ENCODE peak calls at places on chromosomes 7 and 10, in seven cellular contexts. One of them, this sample, is unnamed.

GRCh38 chr7:1311406-1312097 is 78.9 kb downstream of the UNCX start:
- DNase-seq in trophoblast cell: no peak
- DNase-seq in H9: no peak
- DNase-seq in IMR-90: no peak
- DNase-seq in mesendoderm: no peak
- DNase-seq in neuronal stem cell: no peak
- DNase-seq in H1: no peak
- DNase-seq in this sample: no peak

GRCh38 chr7:114988755-114989154 is 66.9 kb downstream of the MDFIC start:
- DNase-seq in trophoblast cell: no peak
- DNase-seq in IMR-90: peak; percentile 83
- DNase-seq in H9: no peak
- DNase-seq in neuronal stem cell: no peak
- DNase-seq in H1: no peak
- DNase-seq in mesendoderm: no peak
- DNase-seq in this sample: peak; percentile 63

GRCh38 chr7:24432677-24433076 is 140.6 kb upstream of the PALS2 start:
- DNase-seq in IMR-90: no peak
- DNase-seq in trophoblast cell: no peak
- DNase-seq in H9: no peak
- DNase-seq in mesendoderm: no peak
- DNase-seq in H1: no peak
- DNase-seq in neuronal stem cell: no peak
- DNase-seq in this sample: no peak

GRCh38 chr7:47763063-47763974 is 181.4 kb upstream of the TNS3 start:
- DNase-seq in H9: no peak
- DNase-seq in H1: no peak
- DNase-seq in trophoblast cell: peak; percentile 18
- DNase-seq in neuronal stem cell: peak; percentile 52
- DNase-seq in mesendoderm: no peak
- DNase-seq in IMR-90: peak; percentile 96
- DNase-seq in this sample: peak; percentile 92

GRCh38 chr10:75202321-75203096 is 8.1 kb upstream of the VDAC2 start:
- DNase-seq in neuronal stem cell: no peak
- DNase-seq in mesendoderm: no peak
- DNase-seq in H9: no peak
- DNase-seq in IMR-90: peak; percentile 70
- DNase-seq in trophoblast cell: no peak
- DNase-seq in H1: no peak
- DNase-seq in this sample: peak; percentile 49

GRCh38 chr10:117878626-117879025 is 168.1 kb downstream of the RAB11FIP2 start:
- DNase-seq in mesendoderm: no peak
- DNase-seq in trophoblast cell: no peak
- DNase-seq in neuronal stem cell: no peak
- DNase-seq in H9: no peak
- DNase-seq in H1: no peak
- DNase-seq in IMR-90: no peak
- DNase-seq in this sample: no peak

GRCh38 chr7:16071246-16071857 is 350.0 kb downstream of the CRPPA start:
- DNase-seq in mesendoderm: peak; percentile 67
- DNase-seq in H9: no peak
- DNase-seq in trophoblast cell: peak; percentile 83
- DNase-seq in H1: no peak
- DNase-seq in IMR-90: peak; percentile 67
- DNase-seq in neuronal stem cell: peak; percentile 47
- DNase-seq in this sample: peak; percentile 68

GRCh38 chr7:18494821-18495408 is 634 bp upstream of the HDAC9 start:
- DNase-seq in mesendoderm: no peak
- DNase-seq in H1: no peak
- DNase-seq in H9: no peak
- DNase-seq in neuronal stem cell: no peak
- DNase-seq in IMR-90: peak; percentile 63
- DNase-seq in trophoblast cell: no peak
- DNase-seq in this sample: peak; percentile 49

GRCh38 chr7:122166708-122167107 is 22.7 kb upstream of the AASS start:
- DNase-seq in H9: no peak
- DNase-seq in H1: no peak
- DNase-seq in neuronal stem cell: no peak
- DNase-seq in IMR-90: peak; percentile 62
- DNase-seq in mesendoderm: no peak
- DNase-seq in trophoblast cell: peak; percentile 80
- DNase-seq in this sample: peak; percentile 61

GRCh38 chr7:16661924-16662323 is 15.9 kb downstream of the BZW2 start:
- DNase-seq in neuronal stem cell: no peak
- DNase-seq in IMR-90: no peak
- DNase-seq in H1: no peak
- DNase-seq in H9: no peak
- DNase-seq in trophoblast cell: peak; percentile 25
- DNase-seq in mesendoderm: no peak
- DNase-seq in this sample: peak; percentile 19

GRCh38 chr10:22737587-22737986 is 23.2 kb upstream of the PIP4K2A start:
- DNase-seq in IMR-90: peak; percentile 81
- DNase-seq in neuronal stem cell: no peak
- DNase-seq in trophoblast cell: peak; percentile 62
- DNase-seq in H9: no peak
- DNase-seq in mesendoderm: no peak
- DNase-seq in H1: no peak
- DNase-seq in this sample: peak; percentile 84

GRCh38 chr10:124323806-124324205 is 94.9 kb downstream of the OAT start:
- DNase-seq in neuronal stem cell: no peak
- DNase-seq in H9: no peak
- DNase-seq in IMR-90: no peak
- DNase-seq in trophoblast cell: no peak
- DNase-seq in H1: no peak
- DNase-seq in mesendoderm: no peak
- DNase-seq in this sample: no peak

GRCh38 chr7:157337316-157338149 is 729 bp downstream of the DNAJB6 start:
- DNase-seq in trophoblast cell: peak; percentile 65
- DNase-seq in mesendoderm: peak; percentile 49
- DNase-seq in IMR-90: peak; percentile 67
- DNase-seq in H9: no peak
- DNase-seq in neuronal stem cell: no peak
- DNase-seq in H1: no peak
- DNase-seq in this sample: peak; percentile 70

GRCh38 chr10:124151466-124152095 is 58.2 kb upstream of the CHST15 start:
- DNase-seq in mesendoderm: no peak
- DNase-seq in H1: no peak
- DNase-seq in neuronal stem cell: no peak
- DNase-seq in trophoblast cell: no peak
- DNase-seq in H9: no peak
- DNase-seq in IMR-90: no peak
- DNase-seq in this sample: no peak

GRCh38 chr7:156376317-156376716 is 264.3 kb upstream of the RNF32 start:
- DNase-seq in H1: no peak
- DNase-seq in neuronal stem cell: no peak
- DNase-seq in mesendoderm: no peak
- DNase-seq in IMR-90: no peak
- DNase-seq in trophoblast cell: no peak
- DNase-seq in H9: no peak
- DNase-seq in this sample: no peak

GRCh38 chr10:48456808-48457761 is 147.8 kb downstream of the ARHGAP22 start:
- DNase-seq in neuronal stem cell: no peak
- DNase-seq in trophoblast cell: no peak
- DNase-seq in mesendoderm: no peak
- DNase-seq in H9: peak; percentile 26
- DNase-seq in IMR-90: no peak
- DNase-seq in H1: peak; percentile 44
- DNase-seq in this sample: no peak

GRCh38 chr10:454860-455259 is 234.6 kb downstream of the DIP2C start:
- DNase-seq in H1: no peak
- DNase-seq in mesendoderm: peak; percentile 75
- DNase-seq in IMR-90: peak; percentile 92
- DNase-seq in trophoblast cell: peak; percentile 94
- DNase-seq in neuronal stem cell: no peak
- DNase-seq in H9: no peak
- DNase-seq in this sample: peak; percentile 88

GRCh38 chr7:129776397-129776792 is 164.9 kb downstream of the NRF1 start:
- DNase-seq in trophoblast cell: no peak
- DNase-seq in IMR-90: no peak
- DNase-seq in mesendoderm: no peak
- DNase-seq in neuronal stem cell: no peak
- DNase-seq in H1: no peak
- DNase-seq in H9: peak; percentile 79
- DNase-seq in this sample: no peak

DNA sequence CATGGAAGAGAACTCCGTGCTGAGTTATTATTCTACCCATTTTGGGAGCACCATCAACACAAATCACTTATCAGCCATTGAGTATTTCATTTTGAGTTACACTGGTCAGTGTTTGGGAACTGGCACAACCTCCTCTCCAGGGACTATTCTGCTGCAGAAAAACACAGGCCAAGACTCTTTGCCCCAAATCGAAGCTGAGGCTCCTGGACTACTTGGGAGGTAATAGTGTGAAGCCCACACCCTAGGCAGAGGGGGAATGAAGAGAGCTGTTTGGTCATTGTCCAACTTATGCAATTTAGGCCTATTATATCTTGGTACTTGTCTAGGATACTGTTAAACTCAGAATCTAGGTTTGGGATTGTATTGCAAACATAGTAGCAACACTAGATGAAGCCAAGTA is 123.1 kb upstream of the SEC61G start:
- DNase-seq in H9: no peak
- DNase-seq in trophoblast cell: no peak
- DNase-seq in neuronal stem cell: no peak
- DNase-seq in H1: no peak
- DNase-seq in mesendoderm: no peak
- DNase-seq in IMR-90: no peak
- DNase-seq in this sample: no peak
- H2BK120ac ChIP-seq in H9: no peak overlapping the region
- H2BK120ac ChIP-seq in trophoblast cell: no peak overlapping the region
- H2BK120ac ChIP-seq in neuronal stem cell: no peak overlapping the region
- H2BK120ac ChIP-seq in H1: no peak overlapping the region
- H2BK120ac ChIP-seq in mesendoderm: no peak overlapping the region
- H2BK120ac ChIP-seq in IMR-90: no peak overlapping the region
- H2BK120ac ChIP-seq in this sample: no peak overlapping the region

GRCh38 chr7:2443491-2443890 is 32.7 kb downstream of the GRIFIN start:
- DNase-seq in H9: no peak
- DNase-seq in trophoblast cell: no peak
- DNase-seq in neuronal stem cell: no peak
- DNase-seq in H1: no peak
- DNase-seq in mesendoderm: no peak
- DNase-seq in IMR-90: no peak
- DNase-seq in this sample: no peak

GRCh38 chr7:2438181-2438580 is 34.8 kb downstream of the CHST12 start:
- DNase-seq in trophoblast cell: no peak
- DNase-seq in IMR-90: no peak
- DNase-seq in H1: no peak
- DNase-seq in mesendoderm: no peak
- DNase-seq in neuronal stem cell: no peak
- DNase-seq in H9: no peak
- DNase-seq in this sample: no peak

GRCh38 chr7:2441430-2442058 is 34.7 kb downstream of the GRIFIN start:
- DNase-seq in IMR-90: no peak
- DNase-seq in H1: no peak
- DNase-seq in neuronal stem cell: no peak
- DNase-seq in H9: no peak
- DNase-seq in mesendoderm: no peak
- DNase-seq in trophoblast cell: peak; percentile 54
- DNase-seq in this sample: no peak

GRCh38 chr7:2438775-2439174 is 35.4 kb downstream of the CHST12 start:
- DNase-seq in trophoblast cell: peak; percentile 32
- DNase-seq in neuronal stem cell: no peak
- DNase-seq in H9: no peak
- DNase-seq in H1: no peak
- DNase-seq in mesendoderm: no peak
- DNase-seq in IMR-90: no peak
- DNase-seq in this sample: no peak

GRCh38 chr7:2440608-2441245 is 35.5 kb downstream of the GRIFIN start:
- DNase-seq in IMR-90: no peak
- DNase-seq in trophoblast cell: peak; percentile 99
- DNase-seq in neuronal stem cell: no peak
- DNase-seq in H9: no peak
- DNase-seq in mesendoderm: peak; percentile 37
- DNase-seq in H1: no peak
- DNase-seq in this sample: peak; percentile 62
- H3K23ac ChIP-seq in IMR-90: no peak overlapping the region
- H3K23ac ChIP-seq in trophoblast cell: no peak overlapping the region
- H3K23ac ChIP-seq in neuronal stem cell: no peak overlapping the region
- H3K23ac ChIP-seq in H9: no peak overlapping the region
- H3K23ac ChIP-seq in mesendoderm: no peak overlapping the region
- H3K23ac ChIP-seq in H1: no peak overlapping the region
- H3K23ac ChIP-seq in this sample: no peak overlapping the region

GRCh38 chr7:52634996-52635395 is 400.4 kb upstream of the POM121L12 start:
- DNase-seq in IMR-90: no peak
- DNase-seq in mesendoderm: peak; percentile 95
- DNase-seq in H1: no peak
- DNase-seq in H9: no peak
- DNase-seq in neuronal stem cell: no peak
- DNase-seq in trophoblast cell: peak; percentile 73
- DNase-seq in this sample: no peak
- H2BK120ac ChIP-seq in IMR-90: no peak overlapping the region
- H2BK120ac ChIP-seq in mesendoderm: peak overlapping the region; percentile 73
- H2BK120ac ChIP-seq in H1: no peak overlapping the region
- H2BK120ac ChIP-seq in H9: no peak overlapping the region
- H2BK120ac ChIP-seq in neuronal stem cell: no peak overlapping the region
- H2BK120ac ChIP-seq in trophoblast cell: peak overlapping the region; percentile 43
- H2BK120ac ChIP-seq in this sample: no peak overlapping the region

GRCh38 chr10:36256905-36257304 is 614.8 kb upstream of the FZD8 start:
- DNase-seq in mesendoderm: no peak
- DNase-seq in neuronal stem cell: no peak
- DNase-seq in IMR-90: peak; percentile 41
- DNase-seq in H9: no peak
- DNase-seq in H1: no peak
- DNase-seq in trophoblast cell: no peak
- DNase-seq in this sample: peak; percentile 87

GRCh38 chr10:36256166-36256565 is 614.1 kb upstream of the FZD8 start:
- DNase-seq in mesendoderm: no peak
- DNase-seq in IMR-90: no peak
- DNase-seq in trophoblast cell: no peak
- DNase-seq in neuronal stem cell: no peak
- DNase-seq in H1: no peak
- DNase-seq in H9: no peak
- DNase-seq in this sample: peak; percentile 54

GRCh38 chr10:36254191-36254590 is 612.1 kb upstream of the FZD8 start:
- DNase-seq in trophoblast cell: no peak
- DNase-seq in H9: no peak
- DNase-seq in H1: no peak
- DNase-seq in neuronal stem cell: no peak
- DNase-seq in mesendoderm: no peak
- DNase-seq in IMR-90: peak; percentile 16
- DNase-seq in this sample: peak; percentile 53

GRCh38 chr10:36251068-36251467 is 609.0 kb upstream of the FZD8 start:
- DNase-seq in neuronal stem cell: no peak
- DNase-seq in H1: no peak
- DNase-seq in trophoblast cell: no peak
- DNase-seq in H9: no peak
- DNase-seq in mesendoderm: no peak
- DNase-seq in IMR-90: no peak
- DNase-seq in this sample: no peak

GRCh38 chr10:36253731-36254130 is 611.6 kb upstream of the FZD8 start:
- DNase-seq in IMR-90: no peak
- DNase-seq in neuronal stem cell: no peak
- DNase-seq in H1: no peak
- DNase-seq in mesendoderm: no peak
- DNase-seq in trophoblast cell: no peak
- DNase-seq in H9: no peak
- DNase-seq in this sample: no peak
- H3K23ac ChIP-seq in IMR-90: no peak overlapping the region
- H3K23ac ChIP-seq in neuronal stem cell: no peak overlapping the region
- H3K23ac ChIP-seq in H1: no peak overlapping the region
- H3K23ac ChIP-seq in mesendoderm: no peak overlapping the region
- H3K23ac ChIP-seq in trophoblast cell: no peak overlapping the region
- H3K23ac ChIP-seq in H9: no peak overlapping the region
- H3K23ac ChIP-seq in this sample: no peak overlapping the region

This sample was measured in mesenchymal stem cell.